ENCODE peak calls at places on chromosome 22, in seven cellular contexts. C, J, N, W, V, M and U are unnamed samples.

GRCh38 chr22:44116331-44116730 is 64.4 kb upstream of the PARVG start:
- DNase-seq in W (no peak), C (no peak), J (no peak), V (no peak), N (no peak), M (no peak), U (no peak)

GRCh38 chr22:50305658-50306566 is 1.5 kb downstream of the PLXNB2 start:
- DNase-seq in C (peak), V (peak), J (no peak), M (peak), W (peak), N (peak), U (peak)

GRCh38 chr22:50247748-50248147 is 2.9 kb upstream of the TUBGCP6 start:
- DNase-seq in N (peak), C (no peak), V (peak), M (peak), W (peak), J (no peak), U (no peak)

GRCh38 chr22:43889366-43890253 is 2.2 kb downstream of the PNPLA5 start:
- DNase-seq in C (no peak), W (no peak), M (no peak), J (no peak), N (no peak), V (no peak), U (no peak)

GRCh38 chr22:39215430-39216142 is 29.2 kb downstream of the PDGFB start:
- DNase-seq in C (no peak), N (peak), M (no peak), J (no peak), V (no peak), W (no peak), U (no peak)

GRCh38 chr22:17734197-17734596 is 40.1 kb downstream of the BID start:
- DNase-seq in M (no peak), N (no peak), V (no peak), J (no peak), W (no peak), C (no peak), U (no peak)

GRCh38 chr22:50674606-50675552 is 2.3 kb downstream of the SHANK3 start:
- DNase-seq in N (peak), V (peak), M (peak), C (no peak), J (peak), W (peak), U (no peak)

GRCh38 chr22:47395481-47395880 is 633.0 kb downstream of the TBC1D22A start:
- DNase-seq in C (no peak), V (no peak), N (peak), W (no peak), M (no peak), J (no peak), U (peak)

GRCh38 chr22:28894793-28895192 is 11.4 kb downstream of the ZNRF3 start:
- DNase-seq in W (no peak), J (no peak), V (no peak), M (no peak), C (no peak), N (no peak), U (no peak)

GRCh38 chr22:42820075-42820763 is 36.9 kb downstream of the ARFGAP3 start:
- DNase-seq in V (no peak), M (no peak), N (no peak), C (no peak), W (no peak), J (no peak), U (no peak)

GRCh38 chr22:22976033-22976922 is 88.7 kb downstream of the IGLL5 start:
- DNase-seq in N (no peak), V (no peak), C (no peak), J (peak), W (no peak), M (no peak), U (no peak)

GRCh38 chr22:20747223-20747622 is 26.7 kb upstream of the SERPIND1 start:
- DNase-seq in J (no peak), C (no peak), N (no peak), M (no peak), W (no peak), V (no peak), U (peak)

GRCh38 chr22:43481528-43482309 is 69.9 kb downstream of the MPPED1 start:
- DNase-seq in M (peak), J (peak), V (no peak), W (no peak), N (no peak), C (no peak), U (no peak)

GRCh38 chr22:39452740-39453040 is 4.1 kb upstream of the MGAT3 start:
- DNase-seq in W (no peak), M (peak), J (no peak), N (no peak), C (no peak), V (no peak), U (no peak)

GRCh38 chr22:39287076-39287743 is 32.2 kb downstream of the RPL3 start:
- DNase-seq in M (no peak), W (no peak), V (peak), C (no peak), J (no peak), N (peak), U (no peak)

GRCh38 chr22:46897246-46897623 is 134.8 kb downstream of the TBC1D22A start:
- DNase-seq in M (peak), C (no peak), N (no peak), J (no peak), V (no peak), W (peak), U (no peak)

GRCh38 chr22:48564995-48565394 is 1262.7 kb downstream of the BRD1 start:
- DNase-seq in C (no peak), M (no peak), N (no peak), W (no peak), J (no peak), V (no peak), U (no peak)

GRCh38 chr22:41204992-41205900 is at the start of gene L3MBTL2:
- DNase-seq in W (peak), J (peak), C (peak), M (peak), V (peak), N (peak), U (peak)

GRCh38 chr22:49935561-49935960 is 17.1 kb downstream of the CRELD2 start:
- DNase-seq in N (no peak), V (no peak), C (no peak), J (no peak), W (no peak), M (no peak), U (peak)

GRCh38 chr22:44133901-44134511 is 46.7 kb upstream of the PARVG start:
- DNase-seq in C (no peak), N (no peak), W (no peak), M (no peak), J (no peak), V (no peak), U (peak)

GRCh38 chr22:23197836-23198235 is 17.5 kb downstream of the BCR start:
- DNase-seq in C (no peak), N (no peak), J (no peak), M (no peak), V (no peak), W (no peak), U (no peak)

GRCh38 chr22:17443413-17444203 is 74.3 kb downstream of the CECR2 start:
- DNase-seq in J (no peak), C (no peak), W (no peak), M (no peak), V (no peak), N (no peak), U (no peak)

GRCh38 chr22:35627267-35628041 is 10.3 kb upstream of the MB start:
- DNase-seq in C (peak), V (peak), W (peak), N (peak), J (peak), M (peak), U (peak)

GRCh38 chr22:39317084-39317755 is 2.2 kb downstream of the RPL3 start:
- DNase-seq in W (no peak), N (peak), C (no peak), M (no peak), J (no peak), V (peak), U (no peak)

GRCh38 chr22:49271831-49272230 is 555.8 kb downstream of the BRD1 start:
- DNase-seq in M (peak), N (no peak), J (no peak), W (no peak), C (no peak), V (no peak), U (no peak)

GRCh38 chr22:39439170-39439569 is 17.6 kb upstream of the MGAT3 start:
- DNase-seq in J (peak), W (no peak), C (no peak), M (no peak), N (no peak), V (no peak), U (no peak)

GRCh38 chr22:38490915-38491314 is 15.2 kb downstream of the DDX17 start:
- DNase-seq in C (peak), J (peak), N (peak), W (peak), M (peak), V (peak), U (peak)

GRCh38 chr22:41793871-41794270 is 6.6 kb upstream of the CCDC134 start:
- DNase-seq in N (no peak), C (no peak), V (no peak), M (no peak), W (no peak), J (no peak), U (no peak)

GRCh38 chr22:34045311-34045710 is 125.0 kb upstream of the LARGE1 start:
- DNase-seq in M (no peak), N (no peak), V (no peak), J (no peak), W (no peak), C (no peak), U (no peak)

GRCh38 chr22:23402275-23403151 is 177.6 kb downstream of the IGLL1 start:
- DNase-seq in N (peak), C (peak), M (peak), W (peak), J (peak), V (peak), U (peak)

GRCh38 chr22:47779474-47779873 is 1017.0 kb downstream of the TBC1D22A start:
- DNase-seq in N (no peak), C (no peak), W (no peak), M (no peak), J (no peak), V (no peak), U (no peak)

GRCh38 chr22:36658900-36659299 is 44.7 kb downstream of the CACNG2 start:
- DNase-seq in J (no peak), M (no peak), N (no peak), C (no peak), V (no peak), W (no peak), U (no peak)

GRCh38 chr22:47619631-47620030 is 857.2 kb downstream of the TBC1D22A start:
- DNase-seq in N (peak), W (peak), M (peak), V (no peak), J (no peak), C (no peak), U (no peak)

GRCh38 chr22:18078329-18079041 is 695 bp downstream of the PEX26 start:
- DNase-seq in V (peak), M (peak), J (peak), W (peak), N (peak), C (no peak), U (peak)

GRCh38 chr22:37019309-37020191 is at the start of the genes MPST and TST:
- DNase-seq in V (peak), N (peak), M (peak), J (peak), W (peak), C (peak), U (peak)

GRCh38 chr22:37481347-37481907 is 4.8 kb downstream of the MFNG start:
- DNase-seq in W (no peak), C (no peak), N (no peak), M (no peak), V (no peak), J (no peak), U (no peak)

GRCh38 chr22:48719978-48720661 is 1107.6 kb downstream of the BRD1 start:
- DNase-seq in C (no peak), N (no peak), V (no peak), W (no peak), M (no peak), J (no peak), U (no peak)

DNA sequence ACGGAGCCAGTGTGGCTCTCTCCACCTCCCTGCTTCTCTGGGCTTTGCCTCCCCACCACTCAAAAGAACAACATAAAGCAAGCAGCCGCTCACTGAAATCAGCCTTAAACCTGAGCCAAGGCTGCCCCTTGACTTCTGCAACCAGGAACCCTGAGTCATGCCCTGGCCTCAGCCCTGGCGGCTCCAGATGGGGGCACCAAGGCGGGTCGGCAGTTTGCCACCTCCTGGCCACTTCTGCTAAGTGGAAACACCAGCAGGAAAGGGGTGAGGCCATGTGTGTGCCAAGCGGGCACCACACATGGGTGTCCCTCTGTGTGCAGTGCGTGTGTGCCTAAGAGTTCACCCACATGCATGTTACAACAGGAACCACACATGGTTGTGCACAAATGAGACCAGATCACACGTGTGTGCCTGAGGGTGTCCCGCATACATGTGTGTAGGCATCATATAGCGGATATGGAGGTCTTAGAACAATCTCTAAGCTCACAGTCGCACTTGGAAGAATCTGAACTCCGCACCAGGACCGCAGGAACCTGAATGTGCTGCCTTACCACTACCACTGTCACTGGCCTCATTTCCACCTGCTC is 221.2 kb downstream of the MN1 start:
- DNase-seq in N (no peak), W (no peak), V (no peak), J (no peak), C (no peak), M (no peak), U (no peak)
- H3K27ac ChIP-seq in N (no peak), W (no peak), V (no peak), J (no peak), C (no peak), M (no peak), U (no peak)

GRCh38 chr22:19499236-19499879 is 19.6 kb downstream of the CDC45 start:
- DNase-seq in W (no peak), M (no peak), C (no peak), J (no peak), N (no peak), V (no peak), U (no peak)
- TF ChIP-seq POLR2A in W (no peak), M (no peak), C (no peak), J (no peak), N (no peak), V (no peak), U (no peak)

DNA sequence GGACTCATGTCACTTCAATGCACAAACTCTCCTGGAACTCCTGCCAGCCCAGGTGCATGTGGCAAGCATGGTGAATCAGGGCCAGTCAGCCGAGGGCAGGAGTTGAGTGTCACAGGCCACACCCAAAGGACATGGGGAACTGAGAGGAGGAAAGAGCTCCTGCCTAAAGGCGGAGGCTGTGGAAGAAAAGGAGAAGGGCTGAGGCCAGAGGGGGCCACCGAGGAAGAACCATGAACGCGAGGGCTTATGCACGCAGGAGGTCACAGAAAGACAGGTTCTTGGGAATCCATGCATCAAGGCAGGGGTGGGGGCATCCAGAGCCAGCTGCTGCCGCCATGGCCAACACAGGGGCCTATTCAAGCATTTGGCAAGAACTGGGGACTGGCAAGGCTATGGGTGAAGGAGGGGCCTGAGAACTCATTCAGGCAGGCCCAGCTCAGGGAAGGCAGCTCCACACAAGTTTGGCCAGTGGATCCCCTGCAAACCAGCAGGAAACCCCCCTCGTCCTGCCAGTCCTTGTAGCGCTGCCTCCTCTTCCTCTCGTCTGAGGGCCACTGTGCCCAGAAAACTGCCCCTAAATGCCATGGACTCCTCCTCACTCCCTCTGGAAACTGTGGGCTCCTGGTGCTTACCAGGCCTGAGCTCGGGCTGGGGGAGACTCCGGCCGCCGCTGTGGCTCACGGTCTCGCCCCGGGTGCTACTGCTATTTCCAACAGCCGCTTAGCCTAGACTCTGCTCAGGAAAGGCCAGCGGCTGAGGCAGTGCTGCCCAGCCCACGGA is 15.4 kb downstream of the PPM1F start:
- DNase-seq in J (no peak), N (no peak), V (peak), C (no peak), W (no peak), M (peak), U (peak)
- H3K4me3 ChIP-seq in J (no peak), N (no peak), V (no peak), C (peak), W (no peak), M (peak), U (no peak)

GRCh38 chr22:45200230-45200629 is 36.5 kb downstream of the NUP50 start:
- DNase-seq in C (no peak), V (no peak), N (no peak), W (no peak), J (no peak), M (no peak), U (no peak)
- H3K27ac ChIP-seq in C (no peak), V (no peak), N (no peak), W (no peak), J (no peak), M (no peak), U (no peak)

GRCh38 chr22:24459911-24460310 is 32.5 kb downstream of the ADORA2A start:
- DNase-seq in M (no peak), C (no peak), J (no peak), W (no peak), N (no peak), V (no peak), U (peak)

GRCh38 chr22:24455751-24456426 is 28.5 kb downstream of the ADORA2A start:
- DNase-seq in M (no peak), W (peak), J (peak), N (no peak), V (no peak), C (peak), U (peak)

GRCh38 chr22:24465566-24465965 is 29.6 kb upstream of the UPB1 start:
- DNase-seq in C (no peak), M (no peak), W (no peak), J (peak), V (no peak), N (no peak), U (no peak)

GRCh38 chr22:24457894-24458293 is 30.5 kb downstream of the ADORA2A start:
- DNase-seq in N (no peak), W (no peak), V (no peak), M (no peak), C (no peak), J (no peak), U (no peak)

DNA sequence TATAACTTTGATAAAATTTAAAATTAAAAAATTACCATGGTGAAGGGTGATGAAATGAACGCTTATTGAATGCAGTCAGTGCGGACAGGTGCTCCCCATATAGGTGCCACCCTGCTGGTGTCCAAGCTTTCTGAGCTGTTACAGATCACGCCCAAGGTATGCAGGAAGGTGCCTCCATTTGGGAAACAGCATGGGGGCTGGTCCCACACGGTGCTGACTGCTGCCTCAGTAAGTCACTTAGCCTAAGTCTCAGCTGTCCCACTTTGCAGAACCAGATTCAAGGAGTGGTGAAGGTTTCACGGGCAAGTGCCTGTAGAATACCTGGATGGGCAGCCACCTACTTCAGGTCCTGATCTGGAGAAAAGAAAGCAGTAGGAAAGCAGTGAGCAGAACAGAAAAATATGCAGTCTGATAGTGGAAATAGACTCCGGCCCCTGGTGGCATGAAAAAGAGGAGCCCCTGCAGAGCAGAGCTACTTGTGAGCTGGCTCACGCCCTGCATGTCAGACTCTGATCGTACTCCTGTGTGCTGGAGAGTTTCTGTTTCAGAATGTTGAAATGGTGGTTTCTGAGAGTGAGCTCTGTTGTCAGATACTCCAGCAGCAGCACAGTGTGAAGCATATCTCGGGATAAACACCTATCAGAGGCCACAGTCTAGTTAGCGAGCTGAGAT is 33.2 kb downstream of the ADORA2A start:
- DNase-seq in J (peak), M (no peak), N (no peak), V (no peak), C (no peak), W (no peak), U (no peak)
- TF ChIP-seq POLR2A in J (no peak), M (no peak), N (no peak), V (no peak), C (no peak), W (no peak), U (no peak)

GRCh38 chr22:30397656-30398635 is 1.1 kb downstream of the SEC14L2 start:
- DNase-seq in M (no peak), J (no peak), W (no peak), C (no peak), N (no peak), V (no peak), U (peak)
- H3K4me3 ChIP-seq in M (peak), J (peak), W (no peak), C (peak), N (peak), V (peak), U (peak)